ENCODE peak calls at places on chromosomes 1 and 21, in nine cellular contexts. F is A549, D is uterus, S is tibial nerve, B is ovary, O is right lobe of liver, Y is K562, N is upper lobe of left lung, G is breast epithelium. C is an unnamed sample. For H3K4me1, the result is how much of the 10 kb centered on the place peaks cover.

GRCh38 chr1:237608433-237608832 is 282.3 kb downstream of the ZP4 start:
- DNase-seq in S (no peak), G (no peak), Y (no peak), N (no peak), F (no peak), B (no peak), O (no peak), D (no peak), C (no peak)

GRCh38 chr1:152003846-152004442 is 10.3 kb upstream of the S100A10 start:
- DNase-seq in G (no peak), Y (no peak), D (no peak), F (no peak), B (no peak), O (no peak), S (no peak), N (no peak), C (no peak)

GRCh38 chr1:48718696-48719095 is 58.0 kb downstream of the BEND5 start:
- DNase-seq in S (no peak), O (no peak), G (no peak), D (no peak), B (no peak), F (no peak), Y (no peak), N (no peak), C (no peak)

GRCh38 chr1:160846281-160846680 is 16.4 kb downstream of the CD244 start:
- DNase-seq in O (no peak), G (no peak), B (no peak), D (no peak), S (no peak), N (no peak), F (no peak), Y (no peak), C (no peak)

GRCh38 chr21:29843818-29844217 is 96.0 kb downstream of the GRIK1 start:
- DNase-seq in D (no peak), B (no peak), S (no peak), Y (no peak), G (no peak), O (no peak), F (no peak), N (no peak), C (no peak)

GRCh38 chr1:11804666-11805453 is 904 bp downstream of the MTHFR start:
- DNase-seq in O (no peak), F (no peak), N (no peak), D (peak), G (peak), B (peak), S (no peak), Y (peak), C (peak)

GRCh38 chr1:208207388-208208131 is 36.6 kb downstream of the PLXNA2 start:
- DNase-seq in G (no peak), B (no peak), D (no peak), Y (no peak), O (peak), N (no peak), S (no peak), F (no peak), C (no peak)

GRCh38 chr1:200980452-200980772 is 43.1 kb downstream of the KIF21B start:
- DNase-seq in O (no peak), B (no peak), D (no peak), G (no peak), S (no peak), N (no peak), F (no peak), Y (no peak), C (no peak)

GRCh38 chr1:66334311-66334710 is 199.6 kb upstream of the SGIP1 start:
- DNase-seq in O (no peak), Y (no peak), N (no peak), D (no peak), S (no peak), G (no peak), B (no peak), F (no peak), C (no peak)

GRCh38 chr1:197144570-197145325 is 1.7 kb downstream of the ASPM start:
- DNase-seq in N (no peak), F (no peak), B (no peak), Y (peak), O (peak), S (no peak), D (no peak), G (no peak), C (no peak)

GRCh38 chr1:229203030-229203751 is 67.7 kb upstream of the RAB4A start:
- DNase-seq in G (no peak), F (peak), B (no peak), S (no peak), N (no peak), O (no peak), Y (peak), D (peak), C (no peak)

GRCh38 chr1:17891205-17892110 is 136.3 kb downstream of the ACTL8 start:
- DNase-seq in F (no peak), N (no peak), D (no peak), S (no peak), G (no peak), Y (no peak), O (no peak), B (no peak), C (no peak)

GRCh38 chr1:200373811-200374231 is 36.0 kb downstream of the ZNF281 start:
- DNase-seq in D (no peak), B (no peak), S (no peak), O (no peak), N (no peak), G (no peak), F (no peak), Y (no peak), C (no peak)

GRCh38 chr1:93704063-93704462 is 22.4 kb upstream of the BCAR3 start:
- DNase-seq in D (no peak), S (no peak), B (no peak), G (no peak), O (peak), Y (no peak), F (no peak), N (no peak), C (no peak)

GRCh38 chr1:74463301-74463988 is 49.0 kb downstream of the LRRC53 start:
- DNase-seq in O (no peak), Y (no peak), N (no peak), B (no peak), F (no peak), S (no peak), D (no peak), G (no peak), C (no peak)

GRCh38 chr1:31669786-31670582 is 25.3 kb upstream of the PEF1 start:
- DNase-seq in B (peak), O (peak), N (peak), G (peak), Y (peak), F (peak), D (peak), S (peak), C (peak)

GRCh38 chr21:32410291-32410690 is 2.2 kb upstream of the EVA1C start:
- DNase-seq in F (no peak), O (no peak), G (no peak), N (no peak), B (no peak), Y (no peak), S (no peak), D (no peak), C (no peak)

GRCh38 chr21:16563795-16564194 is 834.0 kb downstream of the USP25 start:
- DNase-seq in O (peak), F (peak), D (no peak), N (peak), G (no peak), S (no peak), B (no peak), Y (no peak), C (peak)

GRCh38 chr1:216563096-216563495 is 139.8 kb upstream of the USH2A start:
- DNase-seq in S (no peak), G (no peak), F (no peak), Y (no peak), B (no peak), D (no peak), N (no peak), O (no peak), C (no peak)

GRCh38 chr1:85628791-85629531 is 48.4 kb downstream of the CCN1 start:
- DNase-seq in D (no peak), S (no peak), O (peak), B (no peak), N (peak), Y (peak), F (peak), G (peak), C (no peak)

GRCh38 chr1:3625151-3625907 is 514 bp downstream of the TPRG1L start:
- DNase-seq in N (peak), B (no peak), G (no peak), Y (peak), S (no peak), O (peak), F (peak), D (no peak), C (peak)

GRCh38 chr1:81414417-81415087 is 386.2 kb upstream of the ADGRL2 start:
- DNase-seq in G (no peak), F (peak), O (peak), D (peak), B (peak), S (peak), N (peak), Y (peak), C (peak)

GRCh38 chr1:220323717-220324116 is 51.5 kb upstream of the RAB3GAP2 start:
- DNase-seq in D (no peak), B (no peak), F (no peak), G (no peak), O (no peak), S (no peak), N (no peak), Y (no peak), C (no peak)

GRCh38 chr1:31802190-31803150 is 13.4 kb downstream of the SPOCD1 start:
- DNase-seq in Y (no peak), G (no peak), D (no peak), B (no peak), F (no peak), S (no peak), O (no peak), N (no peak), C (peak)

GRCh38 chr1:11320153-11320936 is 47.3 kb downstream of the UBIAD1 start:
- DNase-seq in F (peak), O (no peak), D (no peak), G (no peak), S (no peak), B (no peak), N (no peak), Y (peak), C (no peak)

GRCh38 chr1:63429281-63429680 is 61.9 kb downstream of the ALG6 start:
- DNase-seq in O (no peak), S (no peak), D (no peak), N (no peak), F (no peak), G (no peak), B (no peak), Y (no peak), C (no peak)

GRCh38 chr1:45512641-45513054 is 9.0 kb downstream of the PRDX1 start:
- DNase-seq in G (no peak), S (peak), N (no peak), Y (peak), O (peak), B (no peak), F (no peak), D (no peak), C (peak)

GRCh38 chr1:224203243-224204016 is 20.4 kb downstream of the DEGS1 start:
- DNase-seq in D (no peak), Y (no peak), B (no peak), F (no peak), S (peak), O (peak), G (no peak), N (no peak), C (peak)

GRCh38 chr1:200925821-200926220 is 31.1 kb downstream of the INAVA start:
- DNase-seq in S (no peak), O (no peak), F (no peak), D (no peak), B (no peak), N (no peak), G (no peak), Y (no peak), C (no peak)

GRCh38 chr1:26049531-26050254 is 3.8 kb upstream of the SLC30A2 start:
- DNase-seq in N (no peak), O (no peak), F (no peak), S (no peak), Y (no peak), D (no peak), G (no peak), B (no peak), C (peak)

GRCh38 chr1:228088586-228089498 is 6.3 kb downstream of the ARF1 start:
- DNase-seq in G (peak), Y (no peak), D (peak), B (no peak), F (no peak), N (peak), O (no peak), S (peak), C (peak)
- TF ChIP-seq POLR2A in G (no peak), Y (no peak), D (no peak), B (no peak), F (no peak), N (no peak), O (no peak), S (no peak), C (no peak)

GRCh38 chr1:113943028-113943811 is 14.1 kb downstream of the HIPK1 start:
- DNase-seq in S (no peak), D (no peak), B (no peak), Y (no peak), O (no peak), F (no peak), G (no peak), N (no peak), C (no peak)

GRCh38 chr1:113938192-113938591 is 9.1 kb downstream of the HIPK1 start:
- DNase-seq in Y (no peak), S (no peak), G (no peak), F (no peak), O (no peak), D (no peak), N (no peak), B (no peak), C (no peak)

GRCh38 chr1:113942527-113942926 is 13.4 kb downstream of the HIPK1 start:
- DNase-seq in O (no peak), D (no peak), G (no peak), Y (no peak), S (no peak), F (no peak), N (no peak), B (no peak), C (no peak)

GRCh38 chr1:113940365-113941244 is 11.5 kb downstream of the HIPK1 start:
- DNase-seq in F (no peak), N (no peak), O (peak), S (no peak), D (no peak), Y (no peak), G (no peak), B (no peak), C (no peak)

GRCh38 chr1:113941245-113941559 is 12.1 kb downstream of the HIPK1 start:
- DNase-seq in O (peak), G (no peak), F (no peak), B (no peak), D (no peak), Y (no peak), N (no peak), S (no peak), C (no peak)
- H3K4me1 ChIP-seq in O (under half), G (under half), F (under half), B (under half), D (under half), Y (under half), N (half or more), S (under half), C (under half)

GRCh38 chr21:38805282-38806152 is at the start of gene ETS2:
- DNase-seq in G (peak), O (peak), F (peak), S (peak), B (peak), N (peak), Y (peak), D (peak), C (peak)
- TF ChIP-seq POLR2A in G (peak), O (peak), F (peak), S (peak), B (peak), N (peak), Y (peak), D (peak), C (peak)

DNA sequence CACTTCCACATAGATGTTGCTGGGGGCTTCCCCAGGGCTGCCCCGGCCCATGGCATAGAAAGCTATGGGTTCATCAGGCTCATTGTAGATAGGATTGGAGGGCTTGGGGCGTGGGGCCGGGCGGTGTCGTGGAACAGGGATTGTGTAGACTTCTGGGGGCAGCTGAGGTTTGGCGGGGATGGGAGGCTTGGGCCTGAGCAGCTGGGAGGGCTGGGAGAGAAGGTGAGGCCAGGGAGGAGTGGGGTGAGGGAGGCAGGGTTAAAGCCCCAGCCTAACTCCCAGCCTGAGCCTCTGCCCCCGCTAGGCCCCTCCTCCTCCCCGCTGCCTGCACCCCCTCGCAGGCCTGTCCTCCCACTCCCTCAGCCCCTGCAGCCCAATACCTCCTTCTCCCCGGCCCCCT is 7.4 kb downstream of the SH2D2A start:
- DNase-seq in B (no peak), S (no peak), F (no peak), Y (no peak), D (no peak), O (no peak), G (no peak), N (peak), C (no peak)
- H3K4me1 ChIP-seq in B (under half), S (under half), F (under half), Y (under half), D (under half), O (under half), G (under half), N (under half), C (under half)